ENCODE peak calls at places on chromosome 5, in nine cellular contexts. V is occipital lobe; T is tibial nerve; X is NCI-H1694; P is amniotic stem cell; U is GF-D8; B is activated CD4-positive, alpha-beta T cell treated with anti-CD3 and anti-CD28 coated beads, Interleukin-2, amount 50 U/mL, for 4 hours; Q is cardiac muscle cell; I is Calu3. E is an unnamed sample.

GRCh38 chr5:1246711-1247431 is 21.7 kb downstream of the SLC6A18 start:
- DNase-seq in V (no peak), T (no peak), X (no peak), P (no peak), U (no peak), B (no peak), Q (peak; percentile 90), I (peak; percentile 56), E (peak; percentile 97)

GRCh38 chr5:78638423-78638822 is 10.1 kb downstream of the LHFPL2 start:
- DNase-seq in V (peak; percentile 39), T (peak; percentile 19), X (no peak), P (peak; percentile 93), U (no peak), B (no peak), Q (peak; percentile 84), I (peak; percentile 83), E (no peak)

GRCh38 chr5:133340002-133340755 is 272.2 kb downstream of the FSTL4 start:
- DNase-seq in V (no peak), T (no peak), X (no peak), P (no peak), U (no peak), B (no peak), Q (no peak), I (no peak), E (no peak)

GRCh38 chr5:158877124-158877581 is 222.6 kb downstream of the EBF1 start:
- DNase-seq in V (no peak), T (no peak), X (no peak), P (no peak), U (no peak), B (no peak), Q (no peak), I (no peak), E (no peak)

GRCh38 chr5:119439140-119439625 is 13.1 kb upstream of the HSD17B4 start:
- DNase-seq in V (no peak), T (no peak), X (no peak), P (no peak), U (peak; percentile 22), B (no peak), Q (no peak), I (peak; percentile 69), E (no peak)

GRCh38 chr5:148336704-148337435 is 1.5 kb downstream of the SPINK9 start:
- DNase-seq in V (no peak), T (no peak), X (no peak), P (no peak), U (no peak), B (no peak), Q (no peak), I (peak; percentile 8), E (no peak)

GRCh38 chr5:153511632-153512031 is 21.2 kb downstream of the GRIA1 start:
- DNase-seq in V (peak; percentile 15), T (no peak), X (no peak), P (no peak), U (no peak), B (no peak), Q (no peak), I (no peak), E (no peak)

GRCh38 chr5:90287031-90287430 is 122.5 kb downstream of the CETN3 start:
- DNase-seq in V (no peak), T (no peak), X (no peak), P (no peak), U (no peak), B (no peak), Q (no peak), I (no peak), E (no peak)

GRCh38 chr5:149854881-149855280 is 89.7 kb downstream of the PDE6A start:
- DNase-seq in V (no peak), T (no peak), X (no peak), P (no peak), U (no peak), B (no peak), Q (no peak), I (no peak), E (no peak)

GRCh38 chr5:149151717-149152116 is 10.4 kb downstream of the ABLIM3 start:
- DNase-seq in V (no peak), T (no peak), X (no peak), P (no peak), U (no peak), B (no peak), Q (no peak), I (no peak), E (peak; percentile 48)

GRCh38 chr5:157359350-157359910 is 93.5 kb downstream of the CYFIP2 start:
- DNase-seq in V (no peak), T (no peak), X (no peak), P (no peak), U (no peak), B (no peak), Q (no peak), I (no peak), E (no peak)

GRCh38 chr5:149210229-149210628 is 61.4 kb upstream of the AFAP1L1 start:
- DNase-seq in V (no peak), T (no peak), X (no peak), P (no peak), U (no peak), B (no peak), Q (no peak), I (no peak), E (no peak)

GRCh38 chr5:132426525-132427138 is 57.1 kb downstream of the SLC22A5 start:
- DNase-seq in V (no peak), T (peak; percentile 62), X (no peak), P (peak; percentile 76), U (peak; percentile 65), B (peak; percentile 40), Q (no peak), I (peak; percentile 75), E (peak; percentile 43)

GRCh38 chr5:35618791-35619190 is 1.1 kb downstream of the SPEF2 start:
- DNase-seq in V (no peak), T (no peak), X (no peak), P (no peak), U (no peak), B (no peak), Q (no peak), I (no peak), E (no peak)

GRCh38 chr5:23268136-23268535 is 239.3 kb upstream of the PRDM9 start:
- DNase-seq in V (no peak), T (no peak), X (peak; percentile 85), P (no peak), U (no peak), B (no peak), Q (no peak), I (no peak), E (peak; percentile 17)

GRCh38 chr5:14399054-14399657 is 182.4 kb upstream of the OTULINL start:
- DNase-seq in V (no peak), T (peak; percentile 82), X (peak; percentile 64), P (peak; percentile 31), U (no peak), B (no peak), Q (peak; percentile 57), I (no peak), E (peak; percentile 50)

E was measured in T47D.